ENCODE peak calls at places on chromosomes 6 and 20, in six cellular contexts. X, E, I, W, P and Y are unnamed samples.

GRCh38 chr20:20322912-20323311 is 45.0 kb upstream of the INSM1 start:
- DNase-seq in X (no peak), E (no peak), I (no peak), W (no peak), P (no peak), Y (no peak)

GRCh38 chr6:154916857-154917256 is 78.3 kb upstream of the TIAM2 start:
- DNase-seq in X (no peak), E (no peak), I (no peak), W (no peak), P (no peak), Y (no peak)

GRCh38 chr6:13404115-13404891 is 76.0 kb upstream of the TBC1D7 start:
- DNase-seq in X (no peak), E (no peak), I (no peak), W (no peak), P (no peak), Y (no peak)

GRCh38 chr6:107624050-107624449 is 134.1 kb downstream of the SOBP start:
- DNase-seq in X (no peak), E (no peak), I (no peak), W (no peak), P (no peak), Y (no peak)

GRCh38 chr6:140537834-140538680 is 1163.6 kb upstream of the CITED2 start:
- DNase-seq in X (peak; percentile 62), E (no peak), I (peak; percentile 28), W (peak; percentile 100), P (no peak), Y (no peak)

GRCh38 chr6:56356431-56356830 is 109.1 kb upstream of the COL21A1 start:
- DNase-seq in X (no peak), E (no peak), I (no peak), W (no peak), P (no peak), Y (no peak)

GRCh38 chr20:37295595-37295994 is 6.1 kb downstream of the MANBAL start:
- DNase-seq in X (no peak), E (no peak), I (no peak), W (no peak), P (no peak), Y (no peak)

GRCh38 chr20:59010995-59011873 is 4.2 kb upstream of the CTSZ start:
- DNase-seq in X (peak; percentile 21), E (no peak), I (no peak), W (peak; percentile 68), P (no peak), Y (no peak)

GRCh38 chr20:23602261-23602660 is 3.5 kb downstream of the CST9 start:
- DNase-seq in X (no peak), E (no peak), I (no peak), W (no peak), P (no peak), Y (no peak)

GRCh38 chr6:136371951-136372350 is 82.3 kb upstream of the BCLAF1 start:
- DNase-seq in X (no peak), E (no peak), I (no peak), W (no peak), P (no peak), Y (no peak)

GRCh38 chr20:31682352-31682751 is 40.3 kb downstream of the BCL2L1 start:
- DNase-seq in X (no peak), E (no peak), I (no peak), W (no peak), P (no peak), Y (no peak)

GRCh38 chr6:44456070-44456965 is 68.8 kb downstream of the CDC5L start:
- DNase-seq in X (peak; percentile 43), E (no peak), I (no peak), W (peak; percentile 16), P (peak; percentile 61), Y (peak; percentile 52)

GRCh38 chr6:11947063-11947462 is 65.0 kb upstream of the HIVEP1 start:
- DNase-seq in X (no peak), E (no peak), I (no peak), W (no peak), P (no peak), Y (no peak)

GRCh38 chr6:132780770-132781371 is 17.6 kb downstream of the SLC18B1 start:
- DNase-seq in X (no peak), E (no peak), I (no peak), W (peak; percentile 17), P (no peak), Y (no peak)

GRCh38 chr20:46914789-46915359 is 20.2 kb downstream of the EYA2 start:
- DNase-seq in X (peak; percentile 36), E (no peak), I (no peak), W (no peak), P (no peak), Y (no peak)

GRCh38 chr20:13302647-13303425 is 81.8 kb downstream of the ISM1 start:
- DNase-seq in X (peak; percentile 44), E (no peak), I (peak; percentile 53), W (no peak), P (peak; percentile 62), Y (peak; percentile 69)
- TF ChIP-seq CTCF in X (no peak), E (peak; percentile 29), I (peak; percentile 79), W (peak; percentile 87), P (peak; percentile 85), Y (peak; percentile 74)

DNA sequence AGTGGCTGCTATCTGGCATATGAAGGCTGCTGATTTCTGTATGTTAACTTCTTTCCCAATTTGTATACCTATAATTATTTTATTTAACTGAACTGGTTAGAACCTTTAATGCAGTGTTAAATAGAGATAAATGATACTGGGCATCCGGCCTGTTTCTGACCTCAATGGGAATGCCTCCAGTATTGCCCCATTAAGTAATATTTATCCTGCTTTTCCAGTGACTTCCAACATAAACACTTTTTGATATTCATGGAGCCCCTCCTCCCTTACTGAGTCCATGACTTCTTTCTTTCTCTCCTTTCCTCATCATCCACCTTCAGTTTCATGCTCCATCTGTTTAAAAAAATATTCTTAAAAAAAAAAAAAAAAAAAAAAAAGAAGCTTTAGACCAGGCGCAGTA is 8.8 kb downstream of the TRIM27 start:
- DNase-seq in X (no peak), E (no peak), I (no peak), W (no peak), P (no peak), Y (no peak)
- TF ChIP-seq CTCF in X (no peak), E (no peak), I (no peak), W (no peak), P (no peak), Y (no peak)

DNA sequence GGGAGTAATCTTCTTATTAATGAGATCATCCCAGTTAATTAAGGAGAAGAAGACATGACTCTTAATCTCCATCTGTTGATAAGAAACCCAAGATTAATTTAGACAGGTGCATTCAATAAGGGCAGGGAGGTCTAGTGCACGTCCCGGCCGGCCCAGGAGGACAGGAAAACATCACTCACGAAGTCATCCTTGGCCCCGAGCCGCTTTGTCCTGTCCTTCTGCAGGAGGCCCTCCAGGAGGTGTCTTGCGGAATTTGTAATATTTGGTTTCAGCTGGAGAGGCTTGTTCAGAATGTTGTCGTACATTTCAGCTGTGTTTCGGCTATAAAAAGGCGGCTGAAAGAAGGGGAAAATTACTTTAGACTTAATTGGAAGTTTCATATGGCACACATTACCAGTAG is 118.4 kb upstream of the SLC2A12 start:
- DNase-seq in X (no peak), E (no peak), I (no peak), W (no peak), P (peak; percentile 87), Y (no peak)
- TF ChIP-seq CTCF in X (no peak), E (no peak), I (no peak), W (peak; percentile 17), P (no peak), Y (no peak)

DNA sequence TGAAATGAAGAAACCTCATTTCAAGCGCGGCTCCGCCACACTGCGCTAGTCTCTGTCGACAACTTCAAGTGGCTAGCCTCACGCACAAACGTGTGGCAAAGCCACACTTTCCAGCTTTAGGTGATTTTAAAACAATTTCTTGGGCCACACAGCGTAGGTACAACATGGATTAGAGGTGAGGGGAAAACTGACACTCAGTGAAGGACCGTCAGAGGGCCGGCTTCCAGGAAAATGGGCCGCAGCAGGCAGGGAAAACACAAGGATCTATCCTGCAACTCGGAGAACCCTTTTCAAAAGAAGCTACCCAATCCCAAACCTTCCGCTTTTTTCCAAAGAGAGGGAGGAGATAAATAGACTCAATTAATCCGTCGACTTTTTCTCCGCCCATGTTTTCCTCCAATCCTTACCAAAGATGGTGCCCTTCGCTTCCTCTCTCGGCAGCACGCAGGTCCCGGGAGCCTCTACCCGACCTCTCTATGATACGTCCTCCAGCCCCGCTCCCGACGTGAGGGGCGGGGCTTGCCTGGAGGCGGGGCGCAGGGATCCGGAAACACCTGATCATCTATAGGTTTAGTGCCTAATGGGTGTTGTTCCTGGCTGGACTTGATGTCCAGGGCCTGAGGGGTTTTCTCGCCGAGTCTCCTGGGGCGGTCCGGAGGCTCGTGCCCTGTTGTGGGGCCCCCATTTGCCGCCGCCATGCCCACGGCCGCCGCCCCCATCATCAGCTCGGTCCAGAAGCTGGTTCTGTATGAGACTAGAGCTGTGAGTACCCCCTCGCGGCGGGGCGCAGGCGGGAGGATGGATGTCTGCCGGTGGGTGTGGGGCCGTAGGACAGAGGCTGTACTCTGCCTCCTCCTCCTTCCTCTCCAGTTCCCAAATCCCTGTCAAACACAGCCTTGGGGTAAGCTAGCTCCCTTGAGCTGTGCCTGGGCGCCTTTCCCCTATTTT is at the start of the genes AK9 and FIG4:
- DNase-seq in X (peak; percentile 94), E (peak; percentile 97), I (peak; percentile 97), W (no peak), P (peak; percentile 96), Y (peak; percentile 94)
- TF ChIP-seq CTCF in X (no peak), E (no peak), I (no peak), W (peak; percentile 34), P (peak; percentile 17), Y (no peak)

GRCh38 chr6:118652051-118652699 is 784 bp upstream of the CEP85L start:
- DNase-seq in X (no peak), E (peak; percentile 21), I (peak; percentile 53), W (no peak), P (no peak), Y (no peak)

GRCh38 chr6:118649918-118650499 is 1.4 kb downstream of the CEP85L start:
- DNase-seq in X (no peak), E (no peak), I (no peak), W (no peak), P (no peak), Y (no peak)

GRCh38 chr6:118648866-118649554 is 2.4 kb downstream of the CEP85L start:
- DNase-seq in X (no peak), E (no peak), I (no peak), W (no peak), P (no peak), Y (no peak)

GRCh38 chr6:118650500-118651281 is 700 bp downstream of the CEP85L start:
- DNase-seq in X (peak; percentile 43), E (peak; percentile 20), I (peak; percentile 59), W (no peak), P (peak; percentile 56), Y (peak; percentile 79)

GRCh38 chr6:118651282-118652050 is at the start of gene CEP85L:
- DNase-seq in X (peak; percentile 91), E (peak; percentile 90), I (peak; percentile 98), W (peak; percentile 34), P (peak; percentile 93), Y (peak; percentile 96)
- TF ChIP-seq CTCF in X (no peak), E (no peak), I (no peak), W (no peak), P (no peak), Y (no peak)

DNA sequence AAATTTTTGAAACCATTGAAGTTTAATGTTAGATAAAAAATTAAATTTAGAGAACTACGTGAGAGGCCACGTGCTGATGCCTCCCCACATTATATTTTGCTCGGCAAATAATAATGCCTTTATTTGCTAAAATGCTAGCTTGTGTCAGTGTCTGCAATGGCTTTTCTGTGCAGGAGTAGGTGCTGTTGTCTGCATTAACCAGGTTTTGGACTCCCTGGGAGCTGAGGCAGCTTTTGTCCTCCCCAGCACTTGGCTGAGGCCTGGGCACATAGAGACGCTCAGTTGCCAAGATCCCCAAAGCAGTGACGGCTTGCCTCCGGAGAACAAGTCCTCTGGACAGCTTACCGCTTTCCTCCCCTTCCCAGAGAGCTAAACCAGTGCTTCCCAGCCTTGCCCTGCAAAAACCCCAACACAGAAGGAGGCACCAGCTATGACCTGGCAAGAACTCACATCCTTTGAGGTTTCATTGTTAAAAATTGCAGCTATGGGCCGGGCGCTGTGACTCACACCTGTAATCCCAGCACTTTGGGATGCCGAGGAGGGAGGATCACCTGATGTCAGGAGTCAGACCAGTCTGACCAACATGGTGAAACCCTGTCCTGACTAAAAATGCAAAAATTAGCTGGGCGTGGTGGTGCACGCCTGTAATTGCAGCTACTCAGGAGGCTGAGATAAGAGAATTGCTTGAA is 59.9 kb downstream of the KAT14 start:
- DNase-seq in X (no peak), E (no peak), I (no peak), W (no peak), P (no peak), Y (no peak)
- TF ChIP-seq CTCF in X (no peak), E (no peak), I (no peak), W (no peak), P (no peak), Y (no peak)